ENCODE peak calls at places on chromosomes 5 and 9, in ten cellular contexts. X is caudate nucleus; U is HEK293T; E is posterior cingulate gyrus; V is Ammon's horn; M is endodermal cell; C is cardiac muscle cell; F is stimulated activated CD4-positive, alpha-beta T cell treated with anti-CD3 and anti-CD28 coated beads, Interleukin-2, amount 100 ng/mL, for 24 hours; L is sciatic nerve; W is nucleus accumbens. H is an unnamed sample.

GRCh38 chr9:76756273-76756650 is 8.0 kb upstream of the PCA3 start:
- DNase-seq in X (peak), U (peak), E (peak), V (peak), M (peak), C (peak), F (no peak), L (no peak), W (no peak), H (no peak)

GRCh38 chr5:66307647-66308257 is 163.7 kb downstream of the SREK1 start:
- DNase-seq in X (no peak), U (peak), E (no peak), V (peak), M (no peak), C (peak), F (no peak), L (no peak), W (no peak), H (peak)

GRCh38 chr5:1231354-1231905 is 6.2 kb downstream of the SLC6A18 start:
- DNase-seq in X (no peak), U (no peak), E (no peak), V (no peak), M (no peak), C (no peak), F (no peak), L (no peak), W (no peak), H (no peak)

GRCh38 chr5:60633336-60633735 is 66.6 kb downstream of the DEPDC1B start:
- DNase-seq in X (no peak), U (no peak), E (no peak), V (no peak), M (no peak), C (no peak), F (no peak), L (no peak), W (no peak), H (no peak)

GRCh38 chr5:169831331-169831730 is 149.0 kb downstream of the INSYN2B start:
- DNase-seq in X (no peak), U (no peak), E (no peak), V (no peak), M (peak), C (no peak), F (no peak), L (no peak), W (no peak), H (no peak)

GRCh38 chr9:98916660-98917059 is 27.0 kb upstream of the COL15A1 start:
- DNase-seq in X (no peak), U (peak), E (no peak), V (no peak), M (peak), C (peak), F (no peak), L (peak), W (no peak), H (no peak)

GRCh38 chr5:43769576-43770352 is 166.8 kb downstream of the NNT start:
- DNase-seq in X (no peak), U (no peak), E (no peak), V (no peak), M (no peak), C (no peak), F (no peak), L (no peak), W (no peak), H (no peak)

GRCh38 chr5:72515211-72515610 is 8.0 kb upstream of the ZNF366 start:
- DNase-seq in X (no peak), U (no peak), E (no peak), V (no peak), M (no peak), C (no peak), F (no peak), L (no peak), W (no peak), H (no peak)

GRCh38 chr9:113274474-113275146 is 762 bp downstream of the CDC26 start:
- DNase-seq in X (no peak), U (peak), E (no peak), V (peak), M (no peak), C (peak), F (no peak), L (no peak), W (no peak), H (peak)

GRCh38 chr5:16755641-16756040 is 138.8 kb upstream of the RETREG1 start:
- DNase-seq in X (no peak), U (no peak), E (no peak), V (no peak), M (no peak), C (no peak), F (no peak), L (no peak), W (no peak), H (no peak)

GRCh38 chr5:112779531-112779930 is 41.8 kb downstream of the APC start:
- DNase-seq in X (no peak), U (no peak), E (no peak), V (no peak), M (no peak), C (no peak), F (no peak), L (no peak), W (no peak), H (no peak)

GRCh38 chr9:34124103-34124502 is 2.4 kb downstream of the DCAF12 start:
- DNase-seq in X (no peak), U (no peak), E (no peak), V (no peak), M (no peak), C (no peak), F (peak), L (no peak), W (no peak), H (no peak)

GRCh38 chr5:116076496-116076895 is 8.3 kb upstream of the COMMD10 start:
- DNase-seq in X (no peak), U (no peak), E (no peak), V (peak), M (no peak), C (no peak), F (no peak), L (no peak), W (no peak), H (no peak)

GRCh38 chr5:126947146-126948010 is 83.0 kb downstream of the MARCHF3 start:
- DNase-seq in X (no peak), U (no peak), E (no peak), V (no peak), M (no peak), C (no peak), F (no peak), L (no peak), W (no peak), H (no peak)

GRCh38 chr5:24789631-24790354 is 145.0 kb upstream of the CDH10 start:
- DNase-seq in X (no peak), U (no peak), E (no peak), V (no peak), M (no peak), C (no peak), F (no peak), L (no peak), W (no peak), H (no peak)

GRCh38 chr9:19660019-19660418 is 128.8 kb downstream of the SLC24A2 start:
- DNase-seq in X (no peak), U (no peak), E (no peak), V (no peak), M (no peak), C (peak), F (no peak), L (no peak), W (no peak), H (no peak)

GRCh38 chr5:5374034-5374715 is 48.3 kb upstream of the ICE1 start:
- DNase-seq in X (no peak), U (no peak), E (no peak), V (no peak), M (no peak), C (no peak), F (no peak), L (no peak), W (no peak), H (no peak)

GRCh38 chr9:127815512-127816361 is 13.1 kb downstream of the FPGS start:
- DNase-seq in X (no peak), U (no peak), E (no peak), V (no peak), M (peak), C (no peak), F (no peak), L (no peak), W (no peak), H (no peak)

GRCh38 chr5:126368239-126368812 is 54.9 kb upstream of the GRAMD2B start:
- DNase-seq in X (no peak), U (no peak), E (no peak), V (no peak), M (peak), C (no peak), F (no peak), L (no peak), W (no peak), H (no peak)

GRCh38 chr5:76473676-76474075 is 70.6 kb downstream of the IQGAP2 start:
- DNase-seq in X (no peak), U (no peak), E (no peak), V (no peak), M (no peak), C (no peak), F (peak), L (no peak), W (no peak), H (no peak)

GRCh38 chr9:93588641-93589609 is 12.5 kb downstream of the PHF2 start:
- DNase-seq in X (no peak), U (no peak), E (no peak), V (peak), M (peak), C (no peak), F (no peak), L (peak), W (no peak), H (no peak)

GRCh38 chr5:179309751-179310320 is 35.4 kb downstream of the ADAMTS2 start:
- DNase-seq in X (no peak), U (no peak), E (no peak), V (no peak), M (no peak), C (no peak), F (no peak), L (peak), W (no peak), H (no peak)

GRCh38 chr9:134631881-134632280 is 9.7 kb upstream of the COL5A1 start:
- DNase-seq in X (no peak), U (no peak), E (no peak), V (no peak), M (peak), C (no peak), F (no peak), L (peak), W (no peak), H (no peak)

GRCh38 chr9:92501671-92502393 is 19.5 kb upstream of the ASPN start:
- DNase-seq in X (no peak), U (peak), E (no peak), V (no peak), M (peak), C (peak), F (peak), L (no peak), W (no peak), H (no peak)

GRCh38 chr9:111414406-111414805 is 69.8 kb downstream of the ECPAS start:
- DNase-seq in X (peak), U (no peak), E (no peak), V (no peak), M (no peak), C (no peak), F (no peak), L (no peak), W (no peak), H (no peak)

GRCh38 chr9:26191711-26192110 is 513.5 kb upstream of the TUSC1 start:
- DNase-seq in X (no peak), U (no peak), E (no peak), V (no peak), M (no peak), C (no peak), F (no peak), L (no peak), W (no peak), H (no peak)